ENCODE peak calls at places on chromosome 12, in four cellular contexts. W is SK-N-SH, E is PC-3, A is neuronal stem cell. U is an unnamed sample.
A peak's percentile ranks its signal among the peaks of the same experiment; 100 is the strongest.

GRCh38 chr12:46763230-46763629 is 62.6 kb downstream of the SLC38A4 start:
- DNase-seq in A (no peak), W (no peak), E (no peak), U (no peak)

GRCh38 chr12:93440043-93440835 is 1.5 kb downstream of the UBE2N start:
- DNase-seq in E (peak; percentile 32), A (no peak), W (no peak), U (no peak)

GRCh38 chr12:99649551-99649950 is 2.0 kb downstream of the GARIN6 start:
- DNase-seq in E (no peak), A (no peak), W (no peak), U (peak; percentile 53)

GRCh38 chr12:62601765-62602444 is 135.3 kb downstream of the MON2 start:
- DNase-seq in A (no peak), E (no peak), W (no peak), U (no peak)

GRCh38 chr12:123934829-123935228 is 37.8 kb downstream of the CCDC92 start:
- DNase-seq in A (no peak), E (no peak), W (no peak), U (peak; percentile 41)

GRCh38 chr12:40647651-40648050 is 44.6 kb upstream of the CNTN1 start:
- DNase-seq in E (peak; percentile 48), W (no peak), A (no peak), U (no peak)

GRCh38 chr12:52234226-52234810 is 1.3 kb downstream of the KRT7 start:
- DNase-seq in A (no peak), W (no peak), E (peak; percentile 3), U (no peak)

GRCh38 chr12:72570601-72571000 is 298.4 kb downstream of the TRHDE start:
- DNase-seq in A (no peak), W (peak; percentile 4), E (peak; percentile 30), U (peak; percentile 78)

GRCh38 chr12:68446896-68447806 is 115.0 kb upstream of the MDM1 start:
- DNase-seq in A (peak; percentile 57), E (no peak), W (no peak), U (peak; percentile 76)

GRCh38 chr12:122079038-122079531 is 529 bp downstream of the MLXIP start:
- DNase-seq in E (peak; percentile 39), W (peak; percentile 44), A (no peak), U (peak; percentile 86)

GRCh38 chr12:106896603-106897002 is 59.1 kb upstream of the TMEM263 start:
- DNase-seq in W (no peak), A (no peak), E (no peak), U (no peak)

GRCh38 chr12:106900554-106900953 is 55.2 kb upstream of the TMEM263 start:
- DNase-seq in A (no peak), W (no peak), E (peak; percentile 14), U (peak; percentile 53)

GRCh38 chr12:106898001-106898966 is 57.4 kb upstream of the TMEM263 start:
- DNase-seq in W (no peak), E (no peak), A (no peak), U (no peak)

GRCh38 chr12:106894774-106895173 is 60.9 kb upstream of the TMEM263 start:
- DNase-seq in A (no peak), E (peak; percentile 33), W (no peak), U (no peak)

GRCh38 chr12:106897082-106897481 is 58.6 kb upstream of the TMEM263 start:
- DNase-seq in E (peak; percentile 50), W (peak; percentile 31), A (no peak), U (no peak)
- H3K27ac ChIP-seq in E (no peak overlapping the region), W (no peak overlapping the region), A (no peak overlapping the region), U (no peak overlapping the region)

GRCh38 chr12:106245767-106246166 is 2.1 kb downstream of the CKAP4 start:
- DNase-seq in A (no peak), E (peak; percentile 78), W (no peak), U (peak; percentile 59)
- H3K4me3 ChIP-seq in A (peak overlapping the region; percentile 88), E (peak overlapping the region; percentile 73), W (peak overlapping the region; percentile 98), U (peak overlapping the region; percentile 82)

DNA sequence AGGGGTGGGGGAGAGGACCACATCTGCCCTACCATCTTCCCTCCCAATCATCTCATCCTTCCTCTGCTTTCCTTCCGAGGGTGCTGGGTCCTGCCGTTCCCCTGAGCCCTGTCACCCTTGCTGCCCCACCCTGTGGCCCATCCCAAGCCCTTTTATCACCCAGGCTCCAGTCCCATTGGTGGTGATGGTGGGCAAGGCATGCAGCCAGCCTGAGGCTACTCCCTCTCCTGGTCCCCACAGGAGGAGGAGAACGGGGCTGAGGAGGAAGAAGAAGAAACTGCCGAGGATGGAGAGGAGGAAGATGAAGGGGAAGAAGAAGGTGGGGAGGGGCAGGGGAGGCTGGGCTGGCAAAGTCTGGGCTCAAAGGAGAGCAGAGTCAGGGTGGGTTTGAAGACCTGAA is 2.6 kb upstream of the LAG3 start:
- DNase-seq in A (no peak), E (no peak), W (no peak), U (no peak)
- H3K9ac ChIP-seq in A (peak overlapping the region; percentile 82), E (no peak overlapping the region), W (no peak overlapping the region), U (no peak overlapping the region)

DNA sequence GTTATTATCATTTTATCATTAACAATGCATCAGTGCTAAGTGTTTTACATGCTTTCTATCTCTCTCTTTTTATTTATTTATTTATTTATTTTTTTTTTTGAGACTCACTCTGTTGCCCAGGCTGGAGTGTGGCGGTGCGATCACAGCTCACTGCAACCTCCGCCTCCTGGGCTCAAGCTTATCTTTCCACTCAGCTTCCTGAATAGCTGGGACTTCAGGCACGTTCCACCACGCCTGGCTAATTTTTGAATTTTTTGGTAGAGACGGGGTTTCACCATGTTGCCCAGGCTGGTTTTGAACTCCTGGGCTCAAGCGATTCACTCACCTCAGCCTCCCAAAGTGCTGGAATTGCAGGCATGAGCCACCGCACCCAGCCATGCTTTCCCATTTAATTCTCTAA is 3.9 kb upstream of the BTG1 start:
- DNase-seq in W (no peak), A (no peak), E (no peak), U (peak; percentile 22)
- H3K27ac ChIP-seq in W (no peak overlapping the region), A (no peak overlapping the region), E (no peak overlapping the region), U (no peak overlapping the region)

DNA sequence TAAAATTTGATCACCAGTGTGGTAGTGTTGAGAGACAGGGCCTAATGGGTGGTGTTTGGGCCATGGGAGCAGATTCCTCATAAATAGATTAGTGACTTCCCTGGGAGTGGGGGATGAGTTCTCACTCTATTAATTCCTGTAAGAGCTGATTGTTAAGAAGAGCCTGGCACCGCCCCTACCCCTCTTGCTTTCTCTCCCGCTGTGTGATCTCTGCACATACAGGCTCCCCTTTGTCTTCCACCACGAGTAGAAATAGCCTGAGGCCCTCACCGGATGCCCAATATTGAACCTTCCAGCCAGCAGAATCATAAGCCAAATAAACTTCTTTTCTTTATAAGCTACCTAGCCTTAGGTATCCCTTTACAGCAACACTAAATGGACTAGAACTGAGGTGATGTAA is 31.9 kb upstream of the CAND1 start:
- DNase-seq in E (peak; percentile 54), W (no peak), A (no peak), U (peak; percentile 83)
- H3K4me3 ChIP-seq in E (no peak overlapping the region), W (no peak overlapping the region), A (no peak overlapping the region), U (no peak overlapping the region)

U was measured in endodermal cell.